ENCODE peak calls at places on chromosomes 12 and 14, in five cellular contexts. E is mucosa of descending colon, Y is LoVo, K is HEK293T, V is body of pancreas. Q is an unnamed sample.

GRCh38 chr12:25723921-25724491 is 170.9 kb upstream of the LMNTD1 start:
- DNase-seq in E (no peak), K (no peak), Y (no peak), V (no peak), Q (no peak)

GRCh38 chr14:76810953-76811400 is 1.7 kb downstream of the ANGEL1 start:
- DNase-seq in E (no peak), K (peak), V (peak), Y (peak), Q (no peak)

GRCh38 chr12:118377891-118378470 is 1.6 kb downstream of the SUDS3 start:
- DNase-seq in Y (peak), V (peak), E (peak), K (peak), Q (peak)

GRCh38 chr12:128966411-128966810 is 113.1 kb downstream of the GLT1D1 start:
- DNase-seq in E (no peak), V (no peak), Y (no peak), K (no peak), Q (no peak)

GRCh38 chr14:35402323-35403084 is 2.0 kb downstream of the NFKBIA start:
- DNase-seq in V (peak), E (peak), K (no peak), Y (no peak), Q (no peak)

GRCh38 chr14:99516156-99517045 is 35.2 kb downstream of the CCNK start:
- DNase-seq in Y (no peak), E (peak), K (no peak), V (no peak), Q (no peak)

GRCh38 chr12:13000935-13001724 is 1.1 kb upstream of the HEBP1 start:
- DNase-seq in V (peak), K (peak), E (peak), Y (peak), Q (peak)

GRCh38 chr12:6067152-6067916 is 57.1 kb downstream of the VWF start:
- DNase-seq in E (peak), V (no peak), Y (peak), K (peak), Q (peak)

GRCh38 chr12:77214136-77214535 is 148.8 kb upstream of the E2F7 start:
- DNase-seq in E (no peak), Y (no peak), K (no peak), V (no peak), Q (no peak)

GRCh38 chr12:128459067-128459466 is 192.1 kb downstream of the TMEM132C start:
- DNase-seq in K (no peak), Y (no peak), V (no peak), E (no peak), Q (no peak)

GRCh38 chr12:116346751-116347150 is 69.3 kb upstream of the MED13L start:
- DNase-seq in K (no peak), Y (peak), E (no peak), V (peak), Q (peak)

GRCh38 chr14:75271514-75271913 is 7.1 kb upstream of the FOS start:
- DNase-seq in V (no peak), K (no peak), E (no peak), Y (no peak), Q (no peak)

GRCh38 chr14:74932401-74932901 is 9.4 kb upstream of the RPS6KL1 start:
- DNase-seq in K (no peak), E (no peak), Y (no peak), V (no peak), Q (no peak)

GRCh38 chr12:114408415-114408814 is 2.5 kb upstream of the TBX5 start:
- DNase-seq in V (no peak), Y (no peak), E (no peak), K (no peak), Q (no peak)

GRCh38 chr12:6849976-6850560 is 1.0 kb downstream of the CDCA3 start:
- DNase-seq in V (no peak), K (no peak), E (peak), Y (no peak), Q (no peak)

GRCh38 chr12:42550815-42551214 is 38.7 kb downstream of the PRICKLE1 start:
- DNase-seq in K (no peak), E (no peak), Y (no peak), V (no peak), Q (no peak)

GRCh38 chr12:56998981-56999380 is 7.4 kb downstream of the ZBTB39 start:
- DNase-seq in K (no peak), V (no peak), E (no peak), Y (no peak), Q (no peak)

GRCh38 chr14:99572173-99572999 is 31.6 kb downstream of the CCDC85C start:
- DNase-seq in K (no peak), V (peak), E (no peak), Y (no peak), Q (no peak)

GRCh38 chr14:24297190-24297964 is 2.2 kb downstream of the DHRS1 start:
- DNase-seq in E (no peak), V (no peak), Y (peak), K (peak), Q (no peak)

GRCh38 chr12:51205350-51205749 is 12.5 kb downstream of the POU6F1 start:
- DNase-seq in K (no peak), V (no peak), E (no peak), Y (no peak), Q (no peak)

GRCh38 chr12:9906888-9907287 is 25.3 kb downstream of the CLEC2A start:
- DNase-seq in V (no peak), E (no peak), Y (no peak), K (no peak), Q (no peak)

GRCh38 chr14:79369359-79370332 is 841.7 kb downstream of the DIO2 start:
- DNase-seq in V (peak), K (no peak), Y (peak), E (no peak), Q (no peak)

GRCh38 chr12:9064815-9065606 is 50.7 kb downstream of the A2M start:
- DNase-seq in K (peak), Y (peak), V (peak), E (peak), Q (peak)

GRCh38 chr14:56176530-56176929 is 58.3 kb downstream of the PELI2 start:
- DNase-seq in V (peak), Y (no peak), K (no peak), E (no peak), Q (no peak)

GRCh38 chr14:54278087-54278486 is 118.7 kb upstream of the CDKN3 start:
- DNase-seq in K (no peak), Y (no peak), V (no peak), E (no peak), Q (no peak)

GRCh38 chr14:72679591-72680151 is 214.2 kb downstream of the DPF3 start:
- DNase-seq in K (no peak), Y (no peak), V (no peak), E (no peak), Q (no peak)

GRCh38 chr12:114232187-114232586 is 173.8 kb downstream of the TBX5 start:
- DNase-seq in Y (no peak), V (no peak), E (no peak), K (no peak), Q (no peak)

GRCh38 chr14:58465425-58465824 is 37.9 kb downstream of the KIAA0586 start:
- DNase-seq in Y (no peak), E (no peak), K (no peak), V (no peak), Q (no peak)

GRCh38 chr12:14567311-14568195 is at the start of gene PLBD1:
- DNase-seq in E (peak), Y (peak), V (peak), K (no peak), Q (peak)

GRCh38 chr12:46065412-46066166 is 75.2 kb upstream of the SCAF11 start:
- DNase-seq in V (no peak), E (no peak), K (no peak), Y (no peak), Q (no peak)

GRCh38 chr14:95318870-95319311 is 817 bp downstream of the CLMN start:
- DNase-seq in E (peak), Y (no peak), V (no peak), K (no peak), Q (no peak)

GRCh38 chr12:62403031-62403430 is 63.6 kb upstream of the MON2 start:
- DNase-seq in K (no peak), V (no peak), E (no peak), Y (no peak), Q (no peak)

GRCh38 chr12:264269-264668 is 1.6 kb upstream of the SLC6A13 start:
- DNase-seq in V (no peak), K (no peak), Y (no peak), E (no peak), Q (no peak)

Q was measured in PC-9.